ENCODE peak calls at places on chromosomes 6 and 20, in seven cellular contexts. One of them, this sample, is unnamed.

GRCh38 chr6:125015152-125015551 is 52.9 kb downstream of the RNF217 start:
- DNase-seq in GM03348: no peak
- DNase-seq in NCI-H2171 treated with DMSO at 0.1 percent for 48 hours: no peak
- DNase-seq in GM04504: no peak
- DNase-seq in Jurkat, Clone E6-1: no peak
- DNase-seq in GM18507: no peak
- DNase-seq in hypothalamus: no peak
- DNase-seq in this sample: no peak

GRCh38 chr20:33262658-33263065 is 20.4 kb upstream of the BPIFB1 start:
- DNase-seq in NCI-H2171 treated with DMSO at 0.1 percent for 48 hours: peak; percentile 79
- DNase-seq in Jurkat, Clone E6-1: no peak
- DNase-seq in hypothalamus: no peak
- DNase-seq in GM04504: peak; percentile 17
- DNase-seq in GM03348: peak; percentile 53
- DNase-seq in GM18507: no peak
- DNase-seq in this sample: no peak

GRCh38 chr20:57439432-57439831 is 48.2 kb downstream of the RBM38 start:
- DNase-seq in Jurkat, Clone E6-1: no peak
- DNase-seq in NCI-H2171 treated with DMSO at 0.1 percent for 48 hours: no peak
- DNase-seq in hypothalamus: no peak
- DNase-seq in GM18507: no peak
- DNase-seq in GM03348: no peak
- DNase-seq in GM04504: no peak
- DNase-seq in this sample: peak; percentile 72

GRCh38 chr20:13397300-13397724 is 176.2 kb downstream of the ISM1 start:
- DNase-seq in hypothalamus: no peak
- DNase-seq in GM18507: no peak
- DNase-seq in GM04504: peak; percentile 28
- DNase-seq in Jurkat, Clone E6-1: no peak
- DNase-seq in GM03348: peak; percentile 39
- DNase-seq in NCI-H2171 treated with DMSO at 0.1 percent for 48 hours: no peak
- DNase-seq in this sample: no peak

GRCh38 chr20:48660788-48661187 is 167.0 kb downstream of the PREX1 start:
- DNase-seq in NCI-H2171 treated with DMSO at 0.1 percent for 48 hours: no peak
- DNase-seq in Jurkat, Clone E6-1: no peak
- DNase-seq in GM04504: no peak
- DNase-seq in GM18507: no peak
- DNase-seq in hypothalamus: no peak
- DNase-seq in GM03348: no peak
- DNase-seq in this sample: no peak

GRCh38 chr20:21504323-21504722 is 9.5 kb downstream of the NKX2-2 start:
- DNase-seq in GM04504: no peak
- DNase-seq in Jurkat, Clone E6-1: no peak
- DNase-seq in hypothalamus: no peak
- DNase-seq in GM03348: no peak
- DNase-seq in NCI-H2171 treated with DMSO at 0.1 percent for 48 hours: no peak
- DNase-seq in GM18507: no peak
- DNase-seq in this sample: no peak

GRCh38 chr20:3563548-3564177 is 92.8 kb downstream of the ATRN start:
- DNase-seq in GM04504: peak; percentile 22
- DNase-seq in GM18507: no peak
- DNase-seq in GM03348: peak; percentile 64
- DNase-seq in hypothalamus: no peak
- DNase-seq in NCI-H2171 treated with DMSO at 0.1 percent for 48 hours: peak; percentile 74
- DNase-seq in Jurkat, Clone E6-1: peak; percentile 58
- DNase-seq in this sample: no peak

GRCh38 chr20:38674178-38675133 is 49.8 kb upstream of the SLC32A1 start:
- DNase-seq in GM03348: peak; percentile 89
- DNase-seq in GM04504: no peak
- DNase-seq in hypothalamus: no peak
- DNase-seq in NCI-H2171 treated with DMSO at 0.1 percent for 48 hours: peak; percentile 64
- DNase-seq in GM18507: peak; percentile 78
- DNase-seq in Jurkat, Clone E6-1: peak; percentile 66
- DNase-seq in this sample: no peak

GRCh38 chr6:132143258-132143657 is 192.1 kb upstream of the CCN2 start:
- DNase-seq in GM03348: no peak
- DNase-seq in GM04504: no peak
- DNase-seq in GM18507: no peak
- DNase-seq in NCI-H2171 treated with DMSO at 0.1 percent for 48 hours: no peak
- DNase-seq in Jurkat, Clone E6-1: no peak
- DNase-seq in hypothalamus: no peak
- DNase-seq in this sample: no peak